ENCODE peak calls at places on chromosomes 13 and 19, in ten cellular contexts. One of them, this sample, is unnamed.

GRCh38 chr13:33331962-33332361 is 46.4 kb upstream of the STARD13 start:
- DNase-seq in CD4-positive, CD25-positive, alpha-beta regulatory T cell: no peak
- DNase-seq in heart left ventricle: no peak
- DNase-seq in aorta: no peak
- DNase-seq in AG08396: no peak
- DNase-seq in pons: no peak
- DNase-seq in uterus: no peak
- DNase-seq in endothelial cell: no peak
- DNase-seq in iris pigment epithelial cell: no peak
- DNase-seq in natural killer cell treated with Interleukin-12 subunit alpha and Interleukin-12 subunit beta and Interleukin-15 and Interleukin-18, amount 100 ng/mL, for 72 hours: no peak
- DNase-seq in this sample: no peak

GRCh38 chr13:34153428-34154180 is 335.7 kb downstream of the RFC3 start:
- DNase-seq in pons: no peak
- DNase-seq in aorta: no peak
- DNase-seq in CD4-positive, CD25-positive, alpha-beta regulatory T cell: no peak
- DNase-seq in AG08396: no peak
- DNase-seq in endothelial cell: no peak
- DNase-seq in iris pigment epithelial cell: no peak
- DNase-seq in natural killer cell treated with Interleukin-12 subunit alpha and Interleukin-12 subunit beta and Interleukin-15 and Interleukin-18, amount 100 ng/mL, for 72 hours: no peak
- DNase-seq in heart left ventricle: peak; percentile 12
- DNase-seq in uterus: no peak
- DNase-seq in this sample: no peak

GRCh38 chr19:13887529-13887928 is 10.6 kb downstream of the NANOS3 start:
- DNase-seq in heart left ventricle: no peak
- DNase-seq in endothelial cell: no peak
- DNase-seq in uterus: no peak
- DNase-seq in AG08396: no peak
- DNase-seq in pons: no peak
- DNase-seq in aorta: no peak
- DNase-seq in natural killer cell treated with Interleukin-12 subunit alpha and Interleukin-12 subunit beta and Interleukin-15 and Interleukin-18, amount 100 ng/mL, for 72 hours: no peak
- DNase-seq in CD4-positive, CD25-positive, alpha-beta regulatory T cell: no peak
- DNase-seq in iris pigment epithelial cell: peak; percentile 35
- DNase-seq in this sample: no peak

GRCh38 chr19:33795370-33796163 is 1.1 kb upstream of the KCTD15 start:
- DNase-seq in natural killer cell treated with Interleukin-12 subunit alpha and Interleukin-12 subunit beta and Interleukin-15 and Interleukin-18, amount 100 ng/mL, for 72 hours: peak; percentile 71
- DNase-seq in heart left ventricle: peak; percentile 91
- DNase-seq in CD4-positive, CD25-positive, alpha-beta regulatory T cell: no peak
- DNase-seq in AG08396: peak; percentile 93
- DNase-seq in pons: peak; percentile 42
- DNase-seq in iris pigment epithelial cell: peak; percentile 85
- DNase-seq in aorta: peak; percentile 93
- DNase-seq in endothelial cell: peak; percentile 95
- DNase-seq in uterus: peak; percentile 83
- DNase-seq in this sample: peak; percentile 55

GRCh38 chr13:26117620-26118019 is 65.8 kb upstream of the SHISA2 start:
- DNase-seq in iris pigment epithelial cell: no peak
- DNase-seq in natural killer cell treated with Interleukin-12 subunit alpha and Interleukin-12 subunit beta and Interleukin-15 and Interleukin-18, amount 100 ng/mL, for 72 hours: no peak
- DNase-seq in AG08396: no peak
- DNase-seq in uterus: no peak
- DNase-seq in CD4-positive, CD25-positive, alpha-beta regulatory T cell: no peak
- DNase-seq in aorta: no peak
- DNase-seq in endothelial cell: no peak
- DNase-seq in heart left ventricle: no peak
- DNase-seq in pons: no peak
- DNase-seq in this sample: no peak

GRCh38 chr13:59211636-59212035 is 952.1 kb downstream of the DIAPH3 start:
- DNase-seq in heart left ventricle: no peak
- DNase-seq in iris pigment epithelial cell: no peak
- DNase-seq in natural killer cell treated with Interleukin-12 subunit alpha and Interleukin-12 subunit beta and Interleukin-15 and Interleukin-18, amount 100 ng/mL, for 72 hours: no peak
- DNase-seq in pons: no peak
- DNase-seq in CD4-positive, CD25-positive, alpha-beta regulatory T cell: no peak
- DNase-seq in aorta: no peak
- DNase-seq in AG08396: no peak
- DNase-seq in uterus: no peak
- DNase-seq in endothelial cell: no peak
- DNase-seq in this sample: no peak

GRCh38 chr13:21637296-21637695 is 33.3 kb upstream of the MICU2 start:
- DNase-seq in aorta: no peak
- DNase-seq in AG08396: peak; percentile 12
- DNase-seq in pons: no peak
- DNase-seq in CD4-positive, CD25-positive, alpha-beta regulatory T cell: no peak
- DNase-seq in iris pigment epithelial cell: peak; percentile 71
- DNase-seq in endothelial cell: no peak
- DNase-seq in natural killer cell treated with Interleukin-12 subunit alpha and Interleukin-12 subunit beta and Interleukin-15 and Interleukin-18, amount 100 ng/mL, for 72 hours: no peak
- DNase-seq in uterus: no peak
- DNase-seq in heart left ventricle: no peak
- DNase-seq in this sample: peak; percentile 45

GRCh38 chr13:74907788-74908187 is 574.2 kb downstream of the TBC1D4 start:
- DNase-seq in heart left ventricle: no peak
- DNase-seq in uterus: no peak
- DNase-seq in endothelial cell: no peak
- DNase-seq in CD4-positive, CD25-positive, alpha-beta regulatory T cell: no peak
- DNase-seq in aorta: no peak
- DNase-seq in pons: no peak
- DNase-seq in iris pigment epithelial cell: no peak
- DNase-seq in AG08396: no peak
- DNase-seq in natural killer cell treated with Interleukin-12 subunit alpha and Interleukin-12 subunit beta and Interleukin-15 and Interleukin-18, amount 100 ng/mL, for 72 hours: no peak
- DNase-seq in this sample: no peak

GRCh38 chr19:40754611-40755247 is 3.7 kb downstream of the SNRPA start:
- DNase-seq in AG08396: no peak
- DNase-seq in natural killer cell treated with Interleukin-12 subunit alpha and Interleukin-12 subunit beta and Interleukin-15 and Interleukin-18, amount 100 ng/mL, for 72 hours: peak; percentile 77
- DNase-seq in uterus: no peak
- DNase-seq in aorta: no peak
- DNase-seq in CD4-positive, CD25-positive, alpha-beta regulatory T cell: peak; percentile 8
- DNase-seq in pons: no peak
- DNase-seq in heart left ventricle: no peak
- DNase-seq in endothelial cell: no peak
- DNase-seq in iris pigment epithelial cell: peak; percentile 14
- DNase-seq in this sample: no peak

GRCh38 chr13:102724923-102725322 is 30.1 kb upstream of the METTL21C start:
- DNase-seq in CD4-positive, CD25-positive, alpha-beta regulatory T cell: peak; percentile 8
- DNase-seq in aorta: no peak
- DNase-seq in AG08396: no peak
- DNase-seq in uterus: no peak
- DNase-seq in heart left ventricle: no peak
- DNase-seq in iris pigment epithelial cell: peak; percentile 70
- DNase-seq in pons: peak; percentile 67
- DNase-seq in endothelial cell: no peak
- DNase-seq in natural killer cell treated with Interleukin-12 subunit alpha and Interleukin-12 subunit beta and Interleukin-15 and Interleukin-18, amount 100 ng/mL, for 72 hours: no peak
- DNase-seq in this sample: no peak

GRCh38 chr13:50805805-50806204 is 37.7 kb downstream of the DLEU7 start:
- DNase-seq in heart left ventricle: no peak
- DNase-seq in natural killer cell treated with Interleukin-12 subunit alpha and Interleukin-12 subunit beta and Interleukin-15 and Interleukin-18, amount 100 ng/mL, for 72 hours: no peak
- DNase-seq in AG08396: no peak
- DNase-seq in aorta: no peak
- DNase-seq in uterus: no peak
- DNase-seq in CD4-positive, CD25-positive, alpha-beta regulatory T cell: no peak
- DNase-seq in pons: no peak
- DNase-seq in iris pigment epithelial cell: peak; percentile 31
- DNase-seq in endothelial cell: no peak
- DNase-seq in this sample: no peak

GRCh38 chr19:31348416-31349159 is 648 bp downstream of the TSHZ3 start:
- DNase-seq in CD4-positive, CD25-positive, alpha-beta regulatory T cell: peak; percentile 45
- DNase-seq in heart left ventricle: peak; percentile 22
- DNase-seq in endothelial cell: no peak
- DNase-seq in uterus: peak; percentile 56
- DNase-seq in AG08396: no peak
- DNase-seq in aorta: peak; percentile 84
- DNase-seq in pons: no peak
- DNase-seq in natural killer cell treated with Interleukin-12 subunit alpha and Interleukin-12 subunit beta and Interleukin-15 and Interleukin-18, amount 100 ng/mL, for 72 hours: no peak
- DNase-seq in iris pigment epithelial cell: peak; percentile 51
- DNase-seq in this sample: no peak

GRCh38 chr13:30576528-30576927 is 41.2 kb upstream of the USPL1 start:
- DNase-seq in CD4-positive, CD25-positive, alpha-beta regulatory T cell: peak; percentile 23
- DNase-seq in pons: peak; percentile 11
- DNase-seq in AG08396: no peak
- DNase-seq in iris pigment epithelial cell: peak; percentile 63
- DNase-seq in natural killer cell treated with Interleukin-12 subunit alpha and Interleukin-12 subunit beta and Interleukin-15 and Interleukin-18, amount 100 ng/mL, for 72 hours: no peak
- DNase-seq in uterus: no peak
- DNase-seq in endothelial cell: no peak
- DNase-seq in heart left ventricle: peak; percentile 25
- DNase-seq in aorta: no peak
- DNase-seq in this sample: no peak

GRCh38 chr13:52925775-52926285 is 77.4 kb upstream of the PCDH8 start:
- DNase-seq in pons: no peak
- DNase-seq in iris pigment epithelial cell: no peak
- DNase-seq in AG08396: no peak
- DNase-seq in uterus: no peak
- DNase-seq in heart left ventricle: no peak
- DNase-seq in CD4-positive, CD25-positive, alpha-beta regulatory T cell: no peak
- DNase-seq in aorta: no peak
- DNase-seq in natural killer cell treated with Interleukin-12 subunit alpha and Interleukin-12 subunit beta and Interleukin-15 and Interleukin-18, amount 100 ng/mL, for 72 hours: no peak
- DNase-seq in endothelial cell: no peak
- DNase-seq in this sample: no peak

GRCh38 chr13:90800082-90800746 is 547.3 kb upstream of the MIR17HG start:
- DNase-seq in natural killer cell treated with Interleukin-12 subunit alpha and Interleukin-12 subunit beta and Interleukin-15 and Interleukin-18, amount 100 ng/mL, for 72 hours: no peak
- DNase-seq in uterus: no peak
- DNase-seq in AG08396: no peak
- DNase-seq in heart left ventricle: peak; percentile 56
- DNase-seq in CD4-positive, CD25-positive, alpha-beta regulatory T cell: no peak
- DNase-seq in pons: peak; percentile 78
- DNase-seq in iris pigment epithelial cell: no peak
- DNase-seq in endothelial cell: no peak
- DNase-seq in aorta: peak; percentile 78
- DNase-seq in this sample: no peak

GRCh38 chr13:106318941-106319411 is 216.5 kb downstream of the EFNB2 start:
- DNase-seq in CD4-positive, CD25-positive, alpha-beta regulatory T cell: no peak
- DNase-seq in aorta: no peak
- DNase-seq in endothelial cell: no peak
- DNase-seq in uterus: peak; percentile 36
- DNase-seq in AG08396: peak; percentile 29
- DNase-seq in natural killer cell treated with Interleukin-12 subunit alpha and Interleukin-12 subunit beta and Interleukin-15 and Interleukin-18, amount 100 ng/mL, for 72 hours: no peak
- DNase-seq in heart left ventricle: no peak
- DNase-seq in iris pigment epithelial cell: peak; percentile 99
- DNase-seq in pons: no peak
- DNase-seq in this sample: no peak

GRCh38 chr13:30601836-30602235 is 15.9 kb upstream of the USPL1 start:
- DNase-seq in AG08396: no peak
- DNase-seq in aorta: no peak
- DNase-seq in endothelial cell: no peak
- DNase-seq in iris pigment epithelial cell: no peak
- DNase-seq in natural killer cell treated with Interleukin-12 subunit alpha and Interleukin-12 subunit beta and Interleukin-15 and Interleukin-18, amount 100 ng/mL, for 72 hours: no peak
- DNase-seq in heart left ventricle: no peak
- DNase-seq in uterus: no peak
- DNase-seq in pons: no peak
- DNase-seq in CD4-positive, CD25-positive, alpha-beta regulatory T cell: no peak
- DNase-seq in this sample: no peak

GRCh38 chr19:58052256-58052655 is 6.8 kb upstream of the ZNF135 start:
- DNase-seq in endothelial cell: no peak
- DNase-seq in pons: no peak
- DNase-seq in uterus: no peak
- DNase-seq in AG08396: no peak
- DNase-seq in aorta: no peak
- DNase-seq in natural killer cell treated with Interleukin-12 subunit alpha and Interleukin-12 subunit beta and Interleukin-15 and Interleukin-18, amount 100 ng/mL, for 72 hours: no peak
- DNase-seq in iris pigment epithelial cell: no peak
- DNase-seq in CD4-positive, CD25-positive, alpha-beta regulatory T cell: no peak
- DNase-seq in heart left ventricle: no peak
- DNase-seq in this sample: no peak

GRCh38 chr13:48954086-48954485 is 21.6 kb upstream of the FNDC3A start:
- DNase-seq in uterus: no peak
- DNase-seq in AG08396: no peak
- DNase-seq in aorta: no peak
- DNase-seq in iris pigment epithelial cell: peak; percentile 76
- DNase-seq in endothelial cell: no peak
- DNase-seq in pons: no peak
- DNase-seq in natural killer cell treated with Interleukin-12 subunit alpha and Interleukin-12 subunit beta and Interleukin-15 and Interleukin-18, amount 100 ng/mL, for 72 hours: no peak
- DNase-seq in heart left ventricle: no peak
- DNase-seq in CD4-positive, CD25-positive, alpha-beta regulatory T cell: no peak
- DNase-seq in this sample: no peak

GRCh38 chr19:36421749-36422481 is 3.5 kb upstream of the ZFP82 start:
- DNase-seq in AG08396: no peak
- DNase-seq in iris pigment epithelial cell: peak; percentile 8
- DNase-seq in uterus: no peak
- DNase-seq in heart left ventricle: peak; percentile 10
- DNase-seq in natural killer cell treated with Interleukin-12 subunit alpha and Interleukin-12 subunit beta and Interleukin-15 and Interleukin-18, amount 100 ng/mL, for 72 hours: no peak
- DNase-seq in endothelial cell: no peak
- DNase-seq in pons: no peak
- DNase-seq in aorta: no peak
- DNase-seq in CD4-positive, CD25-positive, alpha-beta regulatory T cell: no peak
- DNase-seq in this sample: no peak

GRCh38 chr19:8094336-8094735 is 41.8 kb downstream of the CCL25 start:
- DNase-seq in iris pigment epithelial cell: no peak
- DNase-seq in AG08396: no peak
- DNase-seq in CD4-positive, CD25-positive, alpha-beta regulatory T cell: no peak
- DNase-seq in heart left ventricle: no peak
- DNase-seq in aorta: no peak
- DNase-seq in endothelial cell: no peak
- DNase-seq in natural killer cell treated with Interleukin-12 subunit alpha and Interleukin-12 subunit beta and Interleukin-15 and Interleukin-18, amount 100 ng/mL, for 72 hours: peak; percentile 13
- DNase-seq in pons: no peak
- DNase-seq in uterus: no peak
- DNase-seq in this sample: no peak

GRCh38 chr13:98033277-98034247 is 80.1 kb downstream of the IPO5 start:
- DNase-seq in pons: peak; percentile 26
- DNase-seq in uterus: peak; percentile 25
- DNase-seq in CD4-positive, CD25-positive, alpha-beta regulatory T cell: no peak
- DNase-seq in heart left ventricle: no peak
- DNase-seq in natural killer cell treated with Interleukin-12 subunit alpha and Interleukin-12 subunit beta and Interleukin-15 and Interleukin-18, amount 100 ng/mL, for 72 hours: no peak
- DNase-seq in aorta: no peak
- DNase-seq in iris pigment epithelial cell: peak; percentile 64
- DNase-seq in endothelial cell: peak; percentile 52
- DNase-seq in AG08396: peak; percentile 30
- DNase-seq in this sample: no peak

GRCh38 chr19:50001775-50002174 is 23.4 kb downstream of the VRK3 start:
- DNase-seq in uterus: no peak
- DNase-seq in CD4-positive, CD25-positive, alpha-beta regulatory T cell: no peak
- DNase-seq in heart left ventricle: no peak
- DNase-seq in aorta: no peak
- DNase-seq in natural killer cell treated with Interleukin-12 subunit alpha and Interleukin-12 subunit beta and Interleukin-15 and Interleukin-18, amount 100 ng/mL, for 72 hours: no peak
- DNase-seq in AG08396: no peak
- DNase-seq in endothelial cell: no peak
- DNase-seq in pons: no peak
- DNase-seq in iris pigment epithelial cell: no peak
- DNase-seq in this sample: no peak

GRCh38 chr19:47726467-47726866 is 13.2 kb downstream of the EHD2 start:
- DNase-seq in iris pigment epithelial cell: peak; percentile 80
- DNase-seq in CD4-positive, CD25-positive, alpha-beta regulatory T cell: no peak
- DNase-seq in pons: no peak
- DNase-seq in heart left ventricle: no peak
- DNase-seq in uterus: no peak
- DNase-seq in AG08396: no peak
- DNase-seq in natural killer cell treated with Interleukin-12 subunit alpha and Interleukin-12 subunit beta and Interleukin-15 and Interleukin-18, amount 100 ng/mL, for 72 hours: no peak
- DNase-seq in aorta: no peak
- DNase-seq in endothelial cell: no peak
- DNase-seq in this sample: no peak

GRCh38 chr13:32537580-32538233 is 888 bp downstream of the N4BP2L2 start:
- DNase-seq in CD4-positive, CD25-positive, alpha-beta regulatory T cell: peak; percentile 13
- DNase-seq in AG08396: no peak
- DNase-seq in natural killer cell treated with Interleukin-12 subunit alpha and Interleukin-12 subunit beta and Interleukin-15 and Interleukin-18, amount 100 ng/mL, for 72 hours: peak; percentile 64
- DNase-seq in endothelial cell: peak; percentile 9
- DNase-seq in iris pigment epithelial cell: peak; percentile 9
- DNase-seq in pons: peak; percentile 9
- DNase-seq in aorta: peak; percentile 80
- DNase-seq in heart left ventricle: peak; percentile 31
- DNase-seq in uterus: peak; percentile 29
- DNase-seq in this sample: no peak

GRCh38 chr13:29767006-29767405 is 83.4 kb downstream of the UBL3 start:
- DNase-seq in heart left ventricle: no peak
- DNase-seq in pons: peak; percentile 86
- DNase-seq in iris pigment epithelial cell: no peak
- DNase-seq in CD4-positive, CD25-positive, alpha-beta regulatory T cell: no peak
- DNase-seq in endothelial cell: no peak
- DNase-seq in uterus: no peak
- DNase-seq in AG08396: no peak
- DNase-seq in natural killer cell treated with Interleukin-12 subunit alpha and Interleukin-12 subunit beta and Interleukin-15 and Interleukin-18, amount 100 ng/mL, for 72 hours: no peak
- DNase-seq in aorta: no peak
- DNase-seq in this sample: no peak

GRCh38 chr13:99975626-99976025 is 4.1 kb upstream of the ZIC5 start:
- DNase-seq in AG08396: no peak
- DNase-seq in iris pigment epithelial cell: no peak
- DNase-seq in CD4-positive, CD25-positive, alpha-beta regulatory T cell: no peak
- DNase-seq in heart left ventricle: no peak
- DNase-seq in uterus: no peak
- DNase-seq in natural killer cell treated with Interleukin-12 subunit alpha and Interleukin-12 subunit beta and Interleukin-15 and Interleukin-18, amount 100 ng/mL, for 72 hours: no peak
- DNase-seq in pons: no peak
- DNase-seq in endothelial cell: no peak
- DNase-seq in aorta: no peak
- DNase-seq in this sample: no peak

GRCh38 chr19:38229585-38230073 is 5.6 kb upstream of the DPF1 start:
- DNase-seq in AG08396: peak; percentile 96
- DNase-seq in endothelial cell: peak; percentile 67
- DNase-seq in heart left ventricle: peak; percentile 66
- DNase-seq in iris pigment epithelial cell: peak; percentile 88
- DNase-seq in uterus: peak; percentile 54
- DNase-seq in aorta: peak; percentile 87
- DNase-seq in CD4-positive, CD25-positive, alpha-beta regulatory T cell: peak; percentile 45
- DNase-seq in pons: peak; percentile 95
- DNase-seq in natural killer cell treated with Interleukin-12 subunit alpha and Interleukin-12 subunit beta and Interleukin-15 and Interleukin-18, amount 100 ng/mL, for 72 hours: no peak
- DNase-seq in this sample: peak; percentile 62

This sample was measured in NCI-H774.